ENCODE peak calls at places on chromosomes 7 and 10, in ten cellular contexts. J is thyroid gland, C is ovary, G is adrenal gland, V is stomach, U is heart left ventricle, Q is H54, O is NB4, M is IMR-90, L is Peyer's patch. D is an unnamed sample.

GRCh38 chr7:68857571-68857970 is 740.7 kb upstream of the AUTS2 start:
- DNase-seq in J (no peak), C (no peak), G (no peak), V (no peak), U (no peak), Q (no peak), O (no peak), M (no peak), L (no peak), D (no peak)

GRCh38 chr10:128475686-128476410 is 349.6 kb upstream of the MKI67 start:
- DNase-seq in J (no peak), C (no peak), G (no peak), V (no peak), U (no peak), Q (no peak), O (no peak), M (no peak), L (no peak), D (no peak)

GRCh38 chr7:100867796-100868485 is 754 bp downstream of the TRIP6 start:
- DNase-seq in J (peak; percentile 47), C (no peak), G (no peak), V (no peak), U (no peak), Q (no peak), O (peak; percentile 35), M (no peak), L (no peak), D (peak; percentile 62)

GRCh38 chr7:71739520-71740195 is 607.7 kb downstream of the GALNT17 start:
- DNase-seq in J (no peak), C (no peak), G (no peak), V (no peak), U (no peak), Q (no peak), O (no peak), M (no peak), L (no peak), D (no peak)

GRCh38 chr7:104482362-104483042 is 154.1 kb downstream of the LHFPL3 start:
- DNase-seq in J (no peak), C (no peak), G (no peak), V (no peak), U (no peak), Q (no peak), O (no peak), M (no peak), L (no peak), D (no peak)

GRCh38 chr10:33276282-33276923 is 58.1 kb downstream of the NRP1 start:
- DNase-seq in J (no peak), C (no peak), G (no peak), V (no peak), U (no peak), Q (no peak), O (no peak), M (no peak), L (no peak), D (no peak)

GRCh38 chr7:102318482-102318971 is 31.9 kb downstream of the SH2B2 start:
- DNase-seq in J (peak; percentile 83), C (no peak), G (peak; percentile 42), V (peak; percentile 59), U (peak; percentile 54), Q (peak; percentile 68), O (no peak), M (peak; percentile 46), L (no peak), D (no peak)

GRCh38 chr10:70378122-70378521 is 4.3 kb downstream of the LRRC20 start:
- DNase-seq in J (no peak), C (no peak), G (no peak), V (no peak), U (no peak), Q (peak; percentile 89), O (no peak), M (peak; percentile 95), L (no peak), D (no peak)

GRCh38 chr10:100828744-100829102 is 83.3 kb downstream of the PAX2 start:
- DNase-seq in J (no peak), C (no peak), G (peak; percentile 4), V (no peak), U (no peak), Q (no peak), O (peak; percentile 38), M (no peak), L (peak; percentile 32), D (no peak)

GRCh38 chr7:42986213-42986612 is 54.0 kb downstream of the MRPL32 start:
- DNase-seq in J (no peak), C (no peak), G (no peak), V (no peak), U (no peak), Q (no peak), O (no peak), M (no peak), L (no peak), D (no peak)

GRCh38 chr10:13271552-13272163 is 28.2 kb downstream of the PHYH start:
- DNase-seq in J (peak; percentile 49), C (peak; percentile 52), G (peak; percentile 10), V (peak; percentile 50), U (peak; percentile 33), Q (peak; percentile 16), O (peak; percentile 34), M (peak; percentile 22), L (peak; percentile 55), D (peak; percentile 90)

GRCh38 chr7:18257711-18258110 is 230.1 kb upstream of the PRPS1L1 start:
- DNase-seq in J (no peak), C (no peak), G (no peak), V (no peak), U (no peak), Q (peak; percentile 7), O (no peak), M (peak; percentile 34), L (no peak), D (no peak)

GRCh38 chr10:58048936-58049335 is 218.8 kb downstream of the IPMK start:
- DNase-seq in J (no peak), C (no peak), G (no peak), V (no peak), U (no peak), Q (no peak), O (no peak), M (no peak), L (no peak), D (no peak)

GRCh38 chr7:139914306-139914747 is 85.3 kb downstream of the TBXAS1 start:
- DNase-seq in J (no peak), C (no peak), G (no peak), V (no peak), U (no peak), Q (no peak), O (no peak), M (peak; percentile 77), L (no peak), D (no peak)

GRCh38 chr10:53153831-53154230 is 381.2 kb upstream of the MBL2 start:
- DNase-seq in J (no peak), C (no peak), G (no peak), V (no peak), U (no peak), Q (no peak), O (no peak), M (no peak), L (no peak), D (no peak)

GRCh38 chr7:25636168-25636567 is 407.9 kb upstream of the NPVF start:
- DNase-seq in J (no peak), C (no peak), G (no peak), V (no peak), U (no peak), Q (no peak), O (no peak), M (no peak), L (no peak), D (no peak)

GRCh38 chr7:31882187-31882586 is 188.0 kb downstream of the PDE1C start:
- DNase-seq in J (no peak), C (no peak), G (no peak), V (no peak), U (peak; percentile 89), Q (peak; percentile 19), O (no peak), M (no peak), L (no peak), D (no peak)

GRCh38 chr7:99419323-99420021 is 10.7 kb downstream of the BUD31 start:
- DNase-seq in J (no peak), C (no peak), G (no peak), V (no peak), U (no peak), Q (no peak), O (no peak), M (no peak), L (no peak), D (peak; percentile 81)
- TF ChIP-seq POLR2A in J (no peak), C (no peak), G (no peak), V (no peak), U (no peak), Q (no peak), O (no peak), M (no peak), L (no peak), D (no peak)

GRCh38 chr7:80581472-80581871 is 57.0 kb upstream of the CD36 start:
- DNase-seq in J (no peak), C (no peak), G (no peak), V (no peak), U (peak; percentile 71), Q (no peak), O (no peak), M (peak; percentile 42), L (no peak), D (no peak)
- TF ChIP-seq POLR2A in J (no peak), C (no peak), G (no peak), V (no peak), U (no peak), Q (no peak), O (no peak), M (no peak), L (no peak), D (no peak)

DNA sequence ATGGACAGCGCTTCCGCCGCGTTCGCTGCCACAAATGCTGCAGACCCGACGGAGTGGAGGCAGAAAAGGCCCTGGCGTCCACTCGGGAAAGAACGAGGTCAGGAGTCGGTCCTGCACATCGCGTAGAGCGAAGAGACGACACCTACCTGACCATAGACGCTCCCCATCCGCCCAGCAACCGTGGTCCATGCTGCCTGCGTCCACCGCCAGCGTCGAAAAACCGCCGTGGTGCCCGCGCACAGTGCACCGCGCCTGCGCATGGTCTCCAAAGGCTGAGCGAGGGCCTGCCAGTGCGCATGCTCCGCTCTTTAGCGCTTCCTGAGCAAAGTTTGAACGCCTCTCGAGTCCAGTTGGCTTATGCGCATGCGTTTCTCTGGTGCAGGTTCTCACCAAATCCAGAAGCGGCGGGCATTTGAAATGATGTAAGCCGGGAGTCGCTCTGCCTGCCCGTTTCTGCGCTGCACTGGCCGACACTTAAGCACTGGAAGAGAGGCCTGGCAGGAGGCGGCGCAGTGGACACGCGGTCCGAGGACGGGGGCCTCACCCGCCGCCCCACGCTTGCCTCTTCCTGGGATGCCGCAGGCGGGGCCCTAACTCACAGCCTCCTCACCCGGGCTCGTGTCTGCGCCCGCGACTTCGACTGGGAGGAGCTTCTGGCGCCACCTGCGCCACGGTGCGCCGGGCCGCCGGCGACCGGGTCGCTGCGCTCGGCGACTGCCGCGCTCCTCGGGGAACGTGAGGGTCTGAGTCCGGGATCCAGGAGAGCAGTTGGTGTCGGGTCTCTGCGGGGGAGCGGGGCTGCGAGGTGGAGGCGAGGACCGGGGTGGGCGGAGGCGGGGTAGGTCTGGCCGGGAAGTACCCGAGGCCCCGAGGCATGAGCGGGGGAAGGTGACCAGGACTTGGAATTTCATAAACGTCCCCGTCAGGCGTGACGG is at the start of gene FAM24B:
- DNase-seq in J (peak; percentile 94), C (peak; percentile 92), G (peak; percentile 96), V (peak; percentile 94), U (peak; percentile 95), Q (no peak), O (peak; percentile 93), M (peak; percentile 98), L (peak; percentile 91), D (peak; percentile 97)
- TF ChIP-seq POLR2A in J (peak; percentile 41), C (no peak), G (peak; percentile 40), V (no peak), U (peak; percentile 41), Q (no peak), O (peak; percentile 56), M (no peak), L (peak; percentile 33), D (no peak)

GRCh38 chr7:37920619-37921339 is at the start of gene EPDR1:
- DNase-seq in J (peak; percentile 84), C (peak; percentile 71), G (peak; percentile 86), V (no peak), U (peak; percentile 76), Q (peak; percentile 76), O (peak; percentile 91), M (no peak), L (no peak), D (peak; percentile 75)
- TF ChIP-seq POLR2A in J (peak; percentile 87), C (no peak), G (peak; percentile 81), V (no peak), U (no peak), Q (peak; percentile 90), O (peak; percentile 80), M (no peak), L (peak; percentile 53), D (peak; percentile 75)

D was measured in right lobe of liver.